ENCODE peak calls at places on chromosomes 11 and 22, in four cellular contexts. One of them, this sample, is unnamed.

GRCh38 chr22:32311551-32312071 is 46.1 kb upstream of the RFPL3 start:
- DNase-seq in pancreas: no peak
- DNase-seq in NCI-H2081: no peak
- DNase-seq in CD8-positive, alpha-beta T cell: no peak
- DNase-seq in this sample: no peak

GRCh38 chr11:12087075-12087775 is 23.2 kb upstream of the MICAL2 start:
- DNase-seq in pancreas: no peak
- DNase-seq in NCI-H2081: no peak
- DNase-seq in CD8-positive, alpha-beta T cell: peak
- DNase-seq in this sample: peak

GRCh38 chr22:22687638-22688500 is 43.5 kb downstream of the GGTLC2 start:
- DNase-seq in pancreas: no peak
- DNase-seq in NCI-H2081: peak
- DNase-seq in CD8-positive, alpha-beta T cell: no peak
- DNase-seq in this sample: peak

GRCh38 chr11:19607656-19608360 is 104.8 kb upstream of the NAV2 start:
- DNase-seq in pancreas: no peak
- DNase-seq in NCI-H2081: no peak
- DNase-seq in CD8-positive, alpha-beta T cell: no peak
- DNase-seq in this sample: no peak

GRCh38 chr11:36196476-36197099 is 92.6 kb downstream of the COMMD9 start:
- DNase-seq in pancreas: no peak
- DNase-seq in NCI-H2081: no peak
- DNase-seq in CD8-positive, alpha-beta T cell: no peak
- DNase-seq in this sample: no peak

GRCh38 chr22:25759825-25760231 is 17.8 kb downstream of the MYO18B start:
- DNase-seq in pancreas: no peak
- DNase-seq in NCI-H2081: no peak
- DNase-seq in CD8-positive, alpha-beta T cell: no peak
- DNase-seq in this sample: no peak

GRCh38 chr11:44776840-44777536 is 50.2 kb downstream of the TSPAN18 start:
- DNase-seq in pancreas: no peak
- DNase-seq in NCI-H2081: no peak
- DNase-seq in CD8-positive, alpha-beta T cell: no peak
- DNase-seq in this sample: no peak

GRCh38 chr22:19878461-19879247 is 24.0 kb upstream of the GNB1L start:
- DNase-seq in pancreas: peak
- DNase-seq in NCI-H2081: no peak
- DNase-seq in CD8-positive, alpha-beta T cell: no peak
- DNase-seq in this sample: no peak

GRCh38 chr11:89182773-89183172 is 5.1 kb downstream of the TYR start:
- DNase-seq in pancreas: no peak
- DNase-seq in NCI-H2081: no peak
- DNase-seq in CD8-positive, alpha-beta T cell: no peak
- DNase-seq in this sample: no peak

GRCh38 chr22:50118557-50119168 is 28.9 kb downstream of the MOV10L1 start:
- DNase-seq in pancreas: no peak
- DNase-seq in NCI-H2081: no peak
- DNase-seq in CD8-positive, alpha-beta T cell: no peak
- DNase-seq in this sample: no peak

GRCh38 chr11:122737951-122738693 is 82.6 kb downstream of the UBASH3B start:
- DNase-seq in pancreas: no peak
- DNase-seq in NCI-H2081: no peak
- DNase-seq in CD8-positive, alpha-beta T cell: no peak
- DNase-seq in this sample: no peak

GRCh38 chr11:118437046-118437735 is 899 bp downstream of the KMT2A start:
- DNase-seq in pancreas: peak
- DNase-seq in NCI-H2081: peak
- DNase-seq in CD8-positive, alpha-beta T cell: peak
- DNase-seq in this sample: peak

GRCh38 chr11:59550368-59550841 is 39.1 kb downstream of the OR4D9 start:
- DNase-seq in pancreas: peak
- DNase-seq in NCI-H2081: peak
- DNase-seq in CD8-positive, alpha-beta T cell: peak
- DNase-seq in this sample: peak

This sample was measured in GM23338.